ENCODE peak calls at places on chromosomes 11 and 22, in five cellular contexts. E is mammary epithelial cell; Y is DND-41; Z is stimulated activated CD8-positive, alpha-beta memory T cell treated with anti-CD3 and anti-CD28 coated beads, Interleukin-12 subunit alpha, Interleukin-12 subunit beta, amount 100 ng/mL, for 4 hours; V is stimulated activated CD4-positive, alpha-beta T cell treated with anti-CD3 and anti-CD28 coated beads, TNF-alpha, amount 100 ng/mL, for 1 hour. F is an unnamed sample.

GRCh38 chr11:119647254-119647653 is 81.7 kb downstream of the NECTIN1 start:
- DNase-seq in E (no peak), Y (no peak), Z (no peak), V (no peak), F (no peak)

GRCh38 chr22:42262964-42263363 is 7.5 kb downstream of the TCF20 start:
- DNase-seq in E (no peak), Y (no peak), Z (no peak), V (no peak), F (no peak)

GRCh38 chr22:39284142-39284980 is 35.1 kb downstream of the RPL3 start:
- DNase-seq in E (peak; percentile 51), Y (no peak), Z (no peak), V (no peak), F (no peak)

GRCh38 chr11:30603357-30603756 is 17.2 kb upstream of the MPPED2 start:
- DNase-seq in E (no peak), Y (no peak), Z (no peak), V (no peak), F (no peak)

GRCh38 chr22:33519140-33519973 is 400.9 kb downstream of the LARGE1 start:
- DNase-seq in E (peak; percentile 18), Y (no peak), Z (no peak), V (no peak), F (no peak)

GRCh38 chr11:73239571-73240189 is 21.6 kb downstream of the P2RY2 start:
- DNase-seq in E (peak; percentile 32), Y (no peak), Z (no peak), V (no peak), F (no peak)

GRCh38 chr22:28454431-28455064 is 225.1 kb downstream of the TTC28 start:
- DNase-seq in E (no peak), Y (no peak), Z (no peak), V (no peak), F (no peak)

GRCh38 chr11:112734207-112734606 is 227.0 kb upstream of the NCAM1 start:
- DNase-seq in E (peak; percentile 48), Y (peak; percentile 40), Z (no peak), V (no peak), F (no peak)

GRCh38 chr11:68312780-68313573 is 586 bp downstream of the LRP5 start:
- DNase-seq in E (no peak), Y (no peak), Z (peak; percentile 21), V (no peak), F (no peak)

GRCh38 chr11:370087-370941 is 1.0 kb downstream of the B4GALNT4 start:
- DNase-seq in E (no peak), Y (no peak), Z (no peak), V (no peak), F (peak; percentile 58)

GRCh38 chr11:45603930-45604682 is 61.3 kb downstream of the CHST1 start:
- DNase-seq in E (no peak), Y (no peak), Z (no peak), V (no peak), F (no peak)

GRCh38 chr11:58164389-58164788 is 24.5 kb upstream of the OR9Q2 start:
- DNase-seq in E (no peak), Y (no peak), Z (no peak), V (no peak), F (no peak)

GRCh38 chr22:50252081-50253045 is 1.3 kb upstream of the HDAC10 start:
- DNase-seq in E (peak; percentile 64), Y (peak; percentile 64), Z (peak; percentile 47), V (peak; percentile 39), F (no peak)

GRCh38 chr22:30649430-30650007 is 13.9 kb downstream of the SLC35E4 start:
- DNase-seq in E (peak; percentile 84), Y (no peak), Z (peak; percentile 78), V (peak; percentile 50), F (peak; percentile 83)

GRCh38 chr22:48520888-48521600 is 1306.6 kb downstream of the BRD1 start:
- DNase-seq in E (no peak), Y (no peak), Z (no peak), V (no peak), F (no peak)

GRCh38 chr11:134554106-134554505 is 142.1 kb upstream of the B3GAT1 start:
- DNase-seq in E (no peak), Y (no peak), Z (no peak), V (no peak), F (no peak)

GRCh38 chr22:29587938-29588699 is 7.2 kb upstream of the NIPSNAP1 start:
- DNase-seq in E (peak; percentile 90), Y (no peak), Z (no peak), V (no peak), F (no peak)

GRCh38 chr11:104343578-104343977 is 179.6 kb upstream of the PDGFD start:
- DNase-seq in E (peak; percentile 7), Y (no peak), Z (no peak), V (no peak), F (no peak)

GRCh38 chr11:130499828-130500227 is 51.4 kb downstream of the ADAMTS15 start:
- DNase-seq in E (peak; percentile 13), Y (no peak), Z (no peak), V (no peak), F (no peak)

GRCh38 chr22:37089451-37089850 is 20.1 kb downstream of the TMPRSS6 start:
- DNase-seq in E (no peak), Y (no peak), Z (no peak), V (no peak), F (no peak)

GRCh38 chr11:27618591-27618990 is 81.7 kb downstream of the BDNF start:
- DNase-seq in E (no peak), Y (no peak), Z (no peak), V (no peak), F (no peak)

GRCh38 chr11:74954199-74954598 is 5.1 kb downstream of the SPCS2 start:
- DNase-seq in E (no peak), Y (no peak), Z (no peak), V (no peak), F (no peak)

GRCh38 chr11:64893194-64894069 is 15.0 kb upstream of the EHD1 start:
- DNase-seq in E (no peak), Y (no peak), Z (no peak), V (no peak), F (no peak)

GRCh38 chr22:44215287-44215686 is 34.6 kb downstream of the PARVG start:
- DNase-seq in E (no peak), Y (no peak), Z (no peak), V (no peak), F (no peak)

GRCh38 chr11:131043251-131043650 is 127.0 kb upstream of the SNX19 start:
- DNase-seq in E (no peak), Y (no peak), Z (no peak), V (no peak), F (no peak)

F was measured in natural killer cell treated with Interleukin-12 subunit alpha and Interleukin-12 subunit beta and Interleukin-15 and Interleukin-18, amount 100 ng/mL, for 72 hours.